ENCODE peak calls at places on chromosomes 7 and 10, in four cellular contexts. K is lower leg skin, Y is suprapubic skin, N is brain microvascular endothelial cell. I is an unnamed sample.

GRCh38 chr7:154504938-154505337 is 452.7 kb downstream of the DPP6 start:
- DNase-seq in K (no peak), Y (no peak), N (no peak), I (no peak)

GRCh38 chr10:122162566-122163181 is 108.4 kb upstream of the BTBD16 start:
- DNase-seq in K (no peak), Y (no peak), N (no peak), I (no peak)

GRCh38 chr10:74593470-74593869 is 232.9 kb upstream of the KAT6B start:
- DNase-seq in K (peak), Y (no peak), N (peak), I (no peak)

GRCh38 chr7:30469303-30469702 is 9.3 kb downstream of the NOD1 start:
- DNase-seq in K (peak), Y (peak), N (peak), I (peak)

GRCh38 chr10:122126763-122127659 is 138.0 kb downstream of the TACC2 start:
- DNase-seq in K (no peak), Y (no peak), N (peak), I (no peak)

GRCh38 chr7:24842449-24843241 is 85.4 kb upstream of the GSDME start:
- DNase-seq in K (no peak), Y (no peak), N (no peak), I (no peak)

GRCh38 chr10:88154596-88155250 is 291.3 kb downstream of the PTEN start:
- DNase-seq in K (no peak), Y (no peak), N (no peak), I (no peak)

GRCh38 chr7:151008143-151008510 is 16.2 kb downstream of the ATG9B start:
- DNase-seq in K (no peak), Y (no peak), N (no peak), I (no peak)

GRCh38 chr7:45293295-45293942 is 135.8 kb downstream of the RAMP3 start:
- DNase-seq in K (no peak), Y (no peak), N (no peak), I (no peak)

GRCh38 chr10:102375250-102375649 is 20.3 kb upstream of the NFKB2 start:
- DNase-seq in K (no peak), Y (no peak), N (no peak), I (no peak)
- TF ChIP-seq CTCF in K (no peak), Y (no peak), N (peak), I (no peak)

GRCh38 chr10:43128958-43129706 is 9.1 kb upstream of the CSGALNACT2 start:
- DNase-seq in K (no peak), Y (no peak), N (peak), I (no peak)
- TF ChIP-seq CTCF in K (no peak), Y (no peak), N (peak), I (no peak)

GRCh38 chr7:101217388-101218235 is at the start of the genes PLOD3 and ZNHIT1:
- DNase-seq in K (peak), Y (peak), N (peak), I (peak)
- TF ChIP-seq CTCF in K (no peak), Y (no peak), N (peak), I (no peak)

GRCh38 chr7:67738-68395 is 124.5 kb upstream of the FAM20C start:
- DNase-seq in K (no peak), Y (no peak), N (no peak), I (no peak)
- TF ChIP-seq CTCF in K (no peak), Y (no peak), N (peak), I (no peak)

GRCh38 chr7:33905389-33906032 is at the start of gene BMPER:
- DNase-seq in K (no peak), Y (no peak), N (no peak), I (no peak)

GRCh38 chr7:33907625-33908024 is 2.3 kb downstream of the BMPER start:
- DNase-seq in K (no peak), Y (no peak), N (no peak), I (no peak)

GRCh38 chr7:33903770-33904679 is 1.3 kb upstream of the BMPER start:
- DNase-seq in K (no peak), Y (no peak), N (no peak), I (no peak)

GRCh38 chr7:33906697-33907096 is 1.4 kb downstream of the BMPER start:
- DNase-seq in K (no peak), Y (no peak), N (no peak), I (no peak)

GRCh38 chr7:33904680-33905388 is 505 bp upstream of the BMPER start:
- DNase-seq in K (no peak), Y (no peak), N (no peak), I (no peak)
- TF ChIP-seq CTCF in K (no peak), Y (no peak), N (peak), I (no peak)